ENCODE peak calls at places on chromosomes 11 and 22, in four cellular contexts. C is stimulated activated CD8-positive, alpha-beta memory T cell treated with anti-CD3 and anti-CD28 coated beads, Interleukin-15, amount 100 ng/mL, for 1 hour; U is spleen; M is stimulated activated CD4-positive, alpha-beta T cell treated with anti-CD3 and anti-CD28 coated beads, Interleukin-4, amount 100 ng/mL, for 4 hours. V is an unnamed sample.

GRCh38 chr11:104895619-104896018 is 2.6 kb downstream of the CASP12 start:
- DNase-seq in C (no peak), U (no peak), M (no peak), V (no peak)

GRCh38 chr11:124946735-124947141 is 7.3 kb upstream of the CCDC15 start:
- DNase-seq in C (no peak), U (no peak), M (no peak), V (no peak)

GRCh38 chr11:68214173-68215086 is 1.3 kb upstream of the KMT5B start:
- DNase-seq in C (no peak), U (peak), M (no peak), V (peak)

GRCh38 chr11:121418625-121419114 is 33.4 kb upstream of the SORL1 start:
- DNase-seq in C (no peak), U (peak), M (peak), V (no peak)

GRCh38 chr22:31635638-31636306 is 26.2 kb downstream of the PISD start:
- DNase-seq in C (no peak), U (no peak), M (no peak), V (no peak)

GRCh38 chr22:50030315-50031188 is 18.0 kb upstream of the IL17REL start:
- DNase-seq in C (peak), U (peak), M (peak), V (peak)

GRCh38 chr11:61650781-61651571 is 29.2 kb upstream of the DAGLA start:
- DNase-seq in C (no peak), U (peak), M (no peak), V (no peak)

GRCh38 chr11:28900427-28900826 is 792.2 kb downstream of the METTL15 start:
- DNase-seq in C (no peak), U (no peak), M (no peak), V (no peak)

GRCh38 chr11:1162153-1162497 is 4.4 kb downstream of the MUC5AC start:
- DNase-seq in C (no peak), U (no peak), M (no peak), V (no peak)

GRCh38 chr11:123429336-123429735 is 733 bp upstream of the GRAMD1B start:
- DNase-seq in C (no peak), U (no peak), M (no peak), V (no peak)

GRCh38 chr11:127270848-127271247 is 270.3 kb upstream of the KIRREL3 start:
- DNase-seq in C (no peak), U (no peak), M (no peak), V (no peak)

GRCh38 chr11:46674463-46675287 is 25.7 kb downstream of the ARHGAP1 start:
- DNase-seq in C (no peak), U (peak), M (no peak), V (no peak)

GRCh38 chr11:20022363-20023081 is 137.8 kb downstream of the DBX1 start:
- DNase-seq in C (no peak), U (no peak), M (no peak), V (no peak)

GRCh38 chr11:114610550-114610949 is 15.0 kb upstream of the NXPE4 start:
- DNase-seq in C (no peak), U (no peak), M (no peak), V (no peak)

GRCh38 chr22:43066844-43067385 is 22.3 kb downstream of the TTLL1 start:
- DNase-seq in C (no peak), U (no peak), M (no peak), V (no peak)

GRCh38 chr11:108890482-108891092 is 225.7 kb downstream of the DDX10 start:
- DNase-seq in C (no peak), U (no peak), M (no peak), V (no peak)

GRCh38 chr11:93740031-93740801 is 1.1 kb downstream of the TAF1D start:
- DNase-seq in C (no peak), U (peak), M (peak), V (no peak)

GRCh38 chr22:36860821-36861659 is at the start of gene NCF4:
- DNase-seq in C (no peak), U (peak), M (peak), V (peak)

GRCh38 chr11:120034176-120034575 is 103.7 kb downstream of the TRIM29 start:
- DNase-seq in C (no peak), U (no peak), M (no peak), V (no peak)

GRCh38 chr22:42683599-42684283 is 34.5 kb upstream of the CYB5R3 start:
- DNase-seq in C (no peak), U (no peak), M (no peak), V (no peak)

GRCh38 chr11:94521684-94522083 is 9.4 kb downstream of the C11orf97 start:
- DNase-seq in C (no peak), U (no peak), M (no peak), V (no peak)

GRCh38 chr11:12840871-12841516 is 166.8 kb downstream of the TEAD1 start:
- DNase-seq in C (no peak), U (no peak), M (no peak), V (no peak)

GRCh38 chr11:6224421-6224820 is 10.0 kb downstream of the FHIP1B start:
- DNase-seq in C (no peak), U (no peak), M (no peak), V (no peak)

GRCh38 chr11:94879006-94879405 is 94.3 kb downstream of the CWC15 start:
- DNase-seq in C (no peak), U (no peak), M (no peak), V (no peak)